ENCODE peak calls at places on chromosomes 7 and 10, in five cellular contexts. One of them, this sample, is unnamed.
A peak's percentile ranks its signal among the peaks of the same experiment; 100 is the strongest.

GRCh38 chr7:35185908-35186731 is 67.8 kb downstream of the TBX20 start:
- DNase-seq in GM23338: peak; percentile 64
- DNase-seq in H1: no peak
- DNase-seq in Panc1: no peak
- DNase-seq in suprapubic skin: no peak
- DNase-seq in this sample: no peak

GRCh38 chr10:6310977-6311376 is 108.2 kb downstream of the PFKFB3 start:
- DNase-seq in GM23338: no peak
- DNase-seq in Panc1: no peak
- DNase-seq in suprapubic skin: no peak
- DNase-seq in H1: no peak
- DNase-seq in this sample: no peak

GRCh38 chr7:86747698-86748097 is 104.0 kb downstream of the GRM3 start:
- DNase-seq in H1: no peak
- DNase-seq in GM23338: peak; percentile 4
- DNase-seq in Panc1: no peak
- DNase-seq in suprapubic skin: no peak
- DNase-seq in this sample: no peak

GRCh38 chr10:128022216-128023196 is 103.7 kb downstream of the MKI67 start:
- DNase-seq in H1: no peak
- DNase-seq in suprapubic skin: no peak
- DNase-seq in GM23338: no peak
- DNase-seq in Panc1: no peak
- DNase-seq in this sample: no peak

GRCh38 chr10:116658152-116658551 is 37.4 kb downstream of the PNLIPRP2 start:
- DNase-seq in H1: no peak
- DNase-seq in GM23338: no peak
- DNase-seq in suprapubic skin: no peak
- DNase-seq in Panc1: no peak
- DNase-seq in this sample: no peak

GRCh38 chr10:21505711-21506278 is 19.7 kb downstream of the SKIDA1 start:
- DNase-seq in suprapubic skin: no peak
- DNase-seq in Panc1: no peak
- DNase-seq in GM23338: no peak
- DNase-seq in H1: no peak
- DNase-seq in this sample: no peak

GRCh38 chr10:69769395-69769989 is 32.2 kb upstream of the COL13A1 start:
- DNase-seq in H1: peak; percentile 34
- DNase-seq in Panc1: peak; percentile 25
- DNase-seq in GM23338: peak; percentile 62
- DNase-seq in suprapubic skin: no peak
- DNase-seq in this sample: no peak

GRCh38 chr7:140015471-140015970 is 47.2 kb downstream of the PARP12 start:
- DNase-seq in Panc1: no peak
- DNase-seq in H1: no peak
- DNase-seq in suprapubic skin: peak; percentile 35
- DNase-seq in GM23338: no peak
- DNase-seq in this sample: no peak

GRCh38 chr7:37201876-37202198 is 246.8 kb downstream of the ELMO1 start:
- DNase-seq in Panc1: no peak
- DNase-seq in GM23338: no peak
- DNase-seq in H1: no peak
- DNase-seq in suprapubic skin: no peak
- DNase-seq in this sample: no peak

GRCh38 chr10:131928248-131929095 is 27.7 kb downstream of the PPP2R2D start:
- DNase-seq in H1: no peak
- DNase-seq in suprapubic skin: no peak
- DNase-seq in Panc1: no peak
- DNase-seq in GM23338: no peak
- DNase-seq in this sample: no peak

GRCh38 chr7:134949171-134949570 is 37.1 kb upstream of the AGBL3 start:
- DNase-seq in Panc1: no peak
- DNase-seq in H1: no peak
- DNase-seq in suprapubic skin: no peak
- DNase-seq in GM23338: no peak
- DNase-seq in this sample: no peak

GRCh38 chr7:140010194-140010895 is 52.4 kb downstream of the PARP12 start:
- DNase-seq in suprapubic skin: peak; percentile 38
- DNase-seq in Panc1: no peak
- DNase-seq in GM23338: no peak
- DNase-seq in H1: no peak
- DNase-seq in this sample: no peak

GRCh38 chr10:99435986-99436633 is 5.7 kb upstream of the GOT1 start:
- DNase-seq in Panc1: peak; percentile 28
- DNase-seq in GM23338: peak; percentile 65
- DNase-seq in H1: no peak
- DNase-seq in suprapubic skin: no peak
- DNase-seq in this sample: no peak

GRCh38 chr7:158812684-158813083 is 16.6 kb downstream of the ESYT2 start:
- DNase-seq in Panc1: no peak
- DNase-seq in GM23338: no peak
- DNase-seq in suprapubic skin: no peak
- DNase-seq in H1: no peak
- DNase-seq in this sample: no peak

GRCh38 chr7:121076350-121077164 is 88.0 kb downstream of the CPED1 start:
- DNase-seq in H1: no peak
- DNase-seq in GM23338: no peak
- DNase-seq in Panc1: no peak
- DNase-seq in suprapubic skin: no peak
- DNase-seq in this sample: no peak

GRCh38 chr7:26141077-26141476 is 10.9 kb upstream of the NFE2L3 start:
- DNase-seq in suprapubic skin: no peak
- DNase-seq in Panc1: no peak
- DNase-seq in GM23338: no peak
- DNase-seq in H1: no peak
- DNase-seq in this sample: no peak

GRCh38 chr7:26140380-26140779 is 11.6 kb upstream of the NFE2L3 start:
- DNase-seq in Panc1: no peak
- DNase-seq in suprapubic skin: no peak
- DNase-seq in H1: no peak
- DNase-seq in GM23338: no peak
- DNase-seq in this sample: no peak

GRCh38 chr7:26145236-26145635 is 6.8 kb upstream of the NFE2L3 start:
- DNase-seq in H1: no peak
- DNase-seq in GM23338: no peak
- DNase-seq in suprapubic skin: no peak
- DNase-seq in Panc1: no peak
- DNase-seq in this sample: no peak

GRCh38 chr7:26144681-26145080 is 7.3 kb upstream of the NFE2L3 start:
- DNase-seq in Panc1: no peak
- DNase-seq in GM23338: no peak
- DNase-seq in suprapubic skin: no peak
- DNase-seq in H1: no peak
- DNase-seq in this sample: no peak

DNA sequence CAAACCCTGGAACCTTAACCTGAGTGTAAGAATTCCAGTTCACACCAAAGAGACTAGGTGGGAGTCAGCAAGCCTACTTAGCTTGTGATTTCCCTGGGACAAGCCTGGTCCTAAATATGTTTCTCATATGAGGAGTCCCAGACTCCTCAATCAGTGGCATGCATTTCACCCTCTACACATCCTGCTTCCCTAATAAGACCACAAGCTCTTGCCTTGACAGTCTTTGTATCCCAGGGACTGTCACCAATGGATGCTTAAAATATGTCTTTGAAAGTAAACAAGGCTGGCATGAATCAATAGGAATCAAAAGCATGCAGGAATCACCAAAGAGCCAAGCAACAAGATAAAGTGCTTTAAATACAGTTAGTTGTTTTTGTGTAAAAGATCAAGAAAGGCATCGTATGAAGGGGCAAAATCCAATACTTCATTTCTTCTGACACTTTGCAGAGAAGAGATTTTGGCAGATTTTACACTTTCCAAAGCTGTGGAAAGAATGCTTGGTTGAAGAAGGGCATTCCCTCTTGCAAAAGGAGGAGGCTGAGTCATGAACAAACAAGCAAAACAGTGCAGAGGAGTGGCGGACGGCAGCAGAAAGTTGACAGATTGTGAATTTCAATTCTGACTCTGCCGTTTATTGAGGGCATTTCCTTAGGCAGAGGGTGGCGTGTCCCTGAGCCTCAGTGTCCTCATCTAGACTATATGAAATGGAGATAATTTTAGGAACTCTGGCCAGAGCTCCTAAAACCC is 8.5 kb upstream of the NFE2L3 start:
- DNase-seq in GM23338: no peak
- DNase-seq in suprapubic skin: no peak
- DNase-seq in H1: no peak
- DNase-seq in Panc1: no peak
- DNase-seq in this sample: no peak
- H3K27ac ChIP-seq in GM23338: no peak overlapping the region
- H3K27ac ChIP-seq in suprapubic skin: no peak overlapping the region
- H3K27ac ChIP-seq in H1: no peak overlapping the region
- H3K27ac ChIP-seq in Panc1: peak overlapping the region; percentile 4
- H3K27ac ChIP-seq in this sample: no peak overlapping the region

GRCh38 chr7:31053986-31054385 is 1.9 kb downstream of the ADCYAP1R1 start:
- DNase-seq in Panc1: no peak
- DNase-seq in H1: no peak
- DNase-seq in GM23338: no peak
- DNase-seq in suprapubic skin: no peak
- DNase-seq in this sample: no peak

GRCh38 chr7:31052504-31052840 is 364 bp downstream of the ADCYAP1R1 start:
- DNase-seq in GM23338: no peak
- DNase-seq in H1: no peak
- DNase-seq in suprapubic skin: no peak
- DNase-seq in Panc1: no peak
- DNase-seq in this sample: no peak

GRCh38 chr7:31054608-31055273 is 2.6 kb downstream of the ADCYAP1R1 start:
- DNase-seq in H1: no peak
- DNase-seq in GM23338: no peak
- DNase-seq in suprapubic skin: no peak
- DNase-seq in Panc1: no peak
- DNase-seq in this sample: no peak

GRCh38 chr7:31051598-31052503 is at the start of gene ADCYAP1R1:
- DNase-seq in suprapubic skin: no peak
- DNase-seq in H1: no peak
- DNase-seq in Panc1: no peak
- DNase-seq in GM23338: peak; percentile 85
- DNase-seq in this sample: no peak

DNA sequence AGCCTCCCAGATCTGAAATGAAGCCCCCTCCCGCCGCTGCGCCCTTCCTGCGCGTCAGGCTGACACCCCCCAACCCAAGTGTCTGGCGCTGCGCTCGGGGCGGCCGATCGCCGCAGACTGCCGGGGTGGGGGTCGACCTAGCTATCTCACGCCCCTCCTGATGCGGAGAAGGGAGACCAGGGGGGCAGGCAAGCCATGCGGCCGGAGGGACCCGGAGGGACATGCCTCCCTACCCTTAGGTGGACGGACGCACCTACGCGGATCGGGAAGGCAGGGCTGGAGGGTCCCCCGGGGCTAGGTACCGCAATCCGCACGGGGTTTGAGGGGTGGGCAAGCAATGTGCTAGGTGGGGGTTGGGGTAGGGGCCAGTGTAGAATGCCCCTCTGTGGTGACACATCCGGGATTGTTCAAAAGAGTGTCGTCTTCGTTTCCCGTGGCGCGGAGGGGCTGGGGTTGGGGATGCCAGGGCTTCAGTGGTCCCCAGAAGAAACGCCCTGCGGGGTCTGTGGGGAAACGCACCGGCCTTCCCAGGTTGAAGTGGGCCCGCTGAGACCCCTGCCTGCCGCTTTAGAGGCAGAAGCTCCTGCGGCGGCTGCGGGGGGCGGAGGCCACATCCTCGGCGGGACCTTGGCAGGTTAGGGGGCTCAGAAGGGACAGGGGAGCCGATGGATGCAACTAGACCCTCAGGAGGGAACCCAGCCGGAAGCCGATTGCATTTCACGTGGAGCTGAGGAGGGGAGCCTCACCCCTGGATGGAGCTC is 913 bp downstream of the ADCYAP1R1 start:
- DNase-seq in suprapubic skin: no peak
- DNase-seq in Panc1: no peak
- DNase-seq in GM23338: peak; percentile 50
- DNase-seq in H1: no peak
- DNase-seq in this sample: no peak
- H3K4me1 ChIP-seq in suprapubic skin: peaks cover 17% of the 10 kb centered on the region
- H3K4me1 ChIP-seq in Panc1: no peaks in the 10 kb centered on the region
- H3K4me1 ChIP-seq in GM23338: peaks cover 10% of the 10 kb centered on the region
- H3K4me1 ChIP-seq in H1: peaks cover 17% of the 10 kb centered on the region
- H3K4me1 ChIP-seq in this sample: peaks cover 7% of the 10 kb centered on the region

GRCh38 chr7:19113855-19114590 is 3.4 kb downstream of the TWIST1 start:
- DNase-seq in GM23338: no peak
- DNase-seq in Panc1: no peak
- DNase-seq in suprapubic skin: no peak
- DNase-seq in H1: no peak
- DNase-seq in this sample: no peak

GRCh38 chr7:19114591-19114855 is 2.9 kb downstream of the TWIST1 start:
- DNase-seq in suprapubic skin: no peak
- DNase-seq in Panc1: no peak
- DNase-seq in GM23338: no peak
- DNase-seq in H1: no peak
- DNase-seq in this sample: no peak

GRCh38 chr7:19117870-19118608 is 603 bp upstream of the TWIST1 start:
- DNase-seq in Panc1: no peak
- DNase-seq in suprapubic skin: no peak
- DNase-seq in GM23338: peak; percentile 61
- DNase-seq in H1: no peak
- DNase-seq in this sample: no peak

GRCh38 chr7:19117081-19117869 is at the start of gene TWIST1:
- DNase-seq in GM23338: peak; percentile 88
- DNase-seq in suprapubic skin: peak; percentile 91
- DNase-seq in Panc1: no peak
- DNase-seq in H1: peak; percentile 77
- DNase-seq in this sample: no peak

DNA sequence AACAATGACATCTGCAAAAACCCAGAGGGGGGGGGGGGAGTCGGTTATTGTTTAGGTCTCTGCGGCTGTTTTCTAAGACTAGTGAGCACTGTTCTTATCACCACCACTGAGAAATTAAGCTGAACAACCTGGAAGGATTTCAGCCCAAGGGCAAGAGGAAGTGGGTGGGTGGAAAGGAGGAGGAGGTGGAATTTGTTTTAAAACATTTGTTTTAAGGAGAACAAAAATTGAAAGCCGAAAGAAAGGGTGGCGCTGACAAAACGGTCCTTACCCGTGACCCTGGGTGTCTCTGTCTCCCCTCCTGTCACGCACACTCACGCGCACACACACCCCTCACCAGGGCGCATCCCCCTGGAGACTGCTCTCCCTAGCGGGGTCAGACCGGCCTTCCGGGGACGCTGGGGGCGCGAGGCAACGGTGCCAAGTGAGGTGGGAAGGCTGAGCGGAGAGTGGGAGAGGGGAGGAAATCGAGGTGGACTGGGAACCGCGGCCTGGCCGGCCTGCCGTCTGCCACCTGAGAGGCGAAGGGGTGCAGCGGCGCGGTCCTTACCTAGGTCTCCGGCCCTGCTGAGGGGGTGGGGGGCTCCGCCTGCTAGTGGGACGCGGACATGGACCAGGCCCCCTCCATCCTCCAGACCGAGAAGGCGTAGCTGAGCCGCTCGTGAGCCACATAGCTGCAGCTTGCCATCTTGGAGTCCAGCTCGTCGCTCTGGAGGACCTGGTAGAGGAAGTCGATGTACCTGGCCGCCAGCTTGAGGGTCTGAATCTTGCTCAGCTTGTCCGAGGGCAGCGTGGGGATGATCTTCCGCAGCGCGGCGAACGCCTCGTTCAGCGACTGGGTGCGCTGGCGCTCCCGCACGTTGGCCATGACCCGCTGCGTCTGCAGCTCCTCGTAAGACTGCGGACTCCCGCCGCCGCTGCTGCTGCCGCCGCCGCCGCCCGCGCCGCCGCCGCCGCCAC is 1.0 kb downstream of the TWIST1 start:
- DNase-seq in H1: no peak
- DNase-seq in GM23338: peak; percentile 63
- DNase-seq in Panc1: no peak
- DNase-seq in suprapubic skin: no peak
- DNase-seq in this sample: no peak
- TF ChIP-seq POLR2AphosphoS5 in H1: no peak
- TF ChIP-seq POLR2AphosphoS5 in GM23338: no peak
- TF ChIP-seq POLR2AphosphoS5 in Panc1: no peak
- TF ChIP-seq POLR2AphosphoS5 in suprapubic skin: no peak
- TF ChIP-seq POLR2AphosphoS5 in this sample: no peak

GRCh38 chr7:33076737-33077136 is 14.2 kb upstream of the NT5C3A start:
- DNase-seq in H1: no peak
- DNase-seq in suprapubic skin: no peak
- DNase-seq in Panc1: no peak
- DNase-seq in GM23338: no peak
- DNase-seq in this sample: no peak
- H3K27ac ChIP-seq in H1: no peak overlapping the region
- H3K27ac ChIP-seq in suprapubic skin: no peak overlapping the region
- H3K27ac ChIP-seq in Panc1: no peak overlapping the region
- H3K27ac ChIP-seq in GM23338: no peak overlapping the region
- H3K27ac ChIP-seq in this sample: no peak overlapping the region